ENCODE peak calls at places on chromosomes 13 and 19, in seven cellular contexts. I is ELR; P is HEK293T; H is activated T-helper 1 cell treated with anti-CD3 and anti-CD28 coated beads, Interleukin-12 subunit alpha, Interleukin-12 subunit beta, Interleukin-2, Interleukin-4 antibody, amounts not matched to agents 30 ng/mL and 10 ng/mL and 1 ng/mL, durations not matched to agents 14 hours and 24 hours and 36 hours; V is T-helper 2 cell; T is NCI-H2171 treated with DMSO at 0.1 percent for 48 hours; M is smooth muscle cell of the brain vasculature. S is an unnamed sample.

GRCh38 chr13:41621716-41622508 is 164.6 kb downstream of the RGCC start:
- DNase-seq in I (no peak), P (no peak), H (no peak), V (no peak), T (no peak), M (no peak), S (no peak)

GRCh38 chr19:15456871-15457700 is 7.3 kb downstream of the RASAL3 start:
- DNase-seq in I (no peak), P (no peak), H (no peak), V (no peak), T (peak), M (no peak), S (no peak)

GRCh38 chr13:72255908-72256307 is 388.9 kb upstream of the DACH1 start:
- DNase-seq in I (peak), P (peak), H (no peak), V (no peak), T (peak), M (no peak), S (peak)

GRCh38 chr19:13181747-13182388 is 31.7 kb downstream of the IER2 start:
- DNase-seq in I (peak), P (peak), H (no peak), V (no peak), T (no peak), M (no peak), S (peak)

GRCh38 chr19:28420731-28421550 is 792.0 kb downstream of the UQCRFS1 start:
- DNase-seq in I (peak), P (no peak), H (no peak), V (no peak), T (no peak), M (no peak), S (no peak)

GRCh38 chr13:55517312-55517711 is 1623.4 kb upstream of the PRR20A start:
- DNase-seq in I (no peak), P (peak), H (no peak), V (no peak), T (peak), M (no peak), S (no peak)

GRCh38 chr13:112619730-112620639 is 32.0 kb upstream of the TUBGCP3 start:
- DNase-seq in I (peak), P (no peak), H (no peak), V (no peak), T (peak), M (no peak), S (peak)

GRCh38 chr13:38743499-38743898 is 56.6 kb downstream of the FREM2 start:
- DNase-seq in I (no peak), P (no peak), H (no peak), V (no peak), T (no peak), M (no peak), S (no peak)

GRCh38 chr19:28235606-28236125 is 977.3 kb downstream of the UQCRFS1 start:
- DNase-seq in I (no peak), P (no peak), H (no peak), V (no peak), T (no peak), M (no peak), S (no peak)

GRCh38 chr19:681029-681626 is 4.9 kb downstream of the FSTL3 start:
- DNase-seq in I (no peak), P (peak), H (no peak), V (peak), T (no peak), M (peak), S (no peak)

GRCh38 chr13:113854238-113855011 is 9.5 kb downstream of the GAS6 start:
- DNase-seq in I (no peak), P (no peak), H (no peak), V (no peak), T (no peak), M (peak), S (no peak)

GRCh38 chr13:43792456-43792855 is 5.7 kb upstream of the ENOX1 start:
- DNase-seq in I (no peak), P (no peak), H (no peak), V (no peak), T (no peak), M (no peak), S (no peak)

GRCh38 chr13:40152145-40152544 is 496.7 kb downstream of the COG6 start:
- DNase-seq in I (peak), P (no peak), H (no peak), V (no peak), T (no peak), M (no peak), S (peak)

GRCh38 chr13:21124853-21125252 is 51.5 kb downstream of the SKA3 start:
- DNase-seq in I (peak), P (peak), H (no peak), V (no peak), T (peak), M (no peak), S (peak)